ENCODE peak calls at places on chromosomes 6 and 20, in seven cellular contexts. H, E, T, J, L, I and M are unnamed samples.

GRCh38 chr6:132333639-132334516 is 67.4 kb downstream of the MOXD1 start:
- DNase-seq in I (no peak), J (no peak), L (no peak), H (peak; percentile 93), E (no peak), T (peak; percentile 61), M (peak; percentile 73)

GRCh38 chr20:31560094-31560899 is 44.8 kb upstream of the ID1 start:
- DNase-seq in H (peak; percentile 66), T (no peak), J (peak; percentile 68), L (peak; percentile 64), I (peak; percentile 65), E (peak; percentile 78), M (peak; percentile 87)

GRCh38 chr20:3716195-3716834 is 3.9 kb upstream of the SIGLEC1 start:
- DNase-seq in I (peak; percentile 76), T (no peak), J (peak; percentile 56), E (no peak), L (no peak), H (no peak), M (peak; percentile 77)

GRCh38 chr6:16803294-16804006 is 42.2 kb upstream of the ATXN1 start:
- DNase-seq in L (peak; percentile 60), T (no peak), I (peak; percentile 31), J (peak; percentile 33), E (no peak), H (peak; percentile 88), M (no peak)

GRCh38 chr20:50930139-50931047 is 844 bp downstream of the ADNP start:
- DNase-seq in T (peak; percentile 69), E (no peak), J (peak; percentile 53), H (no peak), L (peak; percentile 34), I (peak; percentile 64), M (peak; percentile 69)

GRCh38 chr6:34239893-34240292 is 3.2 kb downstream of the HMGA1 start:
- DNase-seq in I (no peak), H (no peak), T (peak; percentile 30), L (no peak), E (no peak), J (no peak), M (no peak)

GRCh38 chr6:170175644-170176620 is 114.9 kb downstream of the DLL1 start:
- DNase-seq in L (no peak), E (no peak), J (peak; percentile 76), I (no peak), H (no peak), T (peak; percentile 50), M (no peak)

GRCh38 chr20:46255440-46256104 is 52.7 kb downstream of the CDH22 start:
- DNase-seq in L (peak; percentile 45), J (peak; percentile 69), E (peak; percentile 86), H (peak; percentile 4), T (peak; percentile 73), I (no peak), M (no peak)

GRCh38 chr6:116476021-116476678 is 15.0 kb downstream of the CALHM6 start:
- DNase-seq in H (no peak), T (no peak), I (no peak), J (no peak), L (no peak), E (no peak), M (no peak)

GRCh38 chr6:169867751-169868191 is 116.3 kb downstream of the ERMARD start:
- DNase-seq in E (no peak), J (no peak), H (no peak), T (no peak), L (no peak), I (no peak), M (no peak)

GRCh38 chr6:157143171-157143884 is 180.0 kb downstream of the TMEM242 start:
- DNase-seq in H (peak; percentile 97), J (no peak), I (peak; percentile 41), E (no peak), L (no peak), T (no peak), M (no peak)

GRCh38 chr6:38610050-38610619 is 29.6 kb downstream of the BTBD9 start:
- DNase-seq in J (no peak), I (no peak), T (no peak), L (no peak), E (no peak), H (no peak), M (no peak)

GRCh38 chr6:13711384-13711725 is 280 bp downstream of the RANBP9 start:
- DNase-seq in J (no peak), L (no peak), H (peak; percentile 39), E (no peak), I (no peak), T (peak; percentile 76), M (no peak)

GRCh38 chr6:106574729-106575458 is 54.4 kb downstream of the RTN4IP1 start:
- DNase-seq in L (no peak), E (no peak), J (no peak), H (peak; percentile 84), T (no peak), I (peak; percentile 62), M (no peak)

GRCh38 chr20:46359233-46359751 is 47.1 kb downstream of the ELMO2 start:
- DNase-seq in L (no peak), H (no peak), E (no peak), J (no peak), I (no peak), T (no peak), M (no peak)

GRCh38 chr20:55159230-55159629 is 683.8 kb downstream of the DOK5 start:
- DNase-seq in T (no peak), I (no peak), H (peak; percentile 70), J (no peak), L (no peak), E (no peak), M (no peak)

GRCh38 chr20:63495771-63496403 is 3.0 kb downstream of the EEF1A2 start:
- DNase-seq in J (peak; percentile 75), L (peak; percentile 58), T (peak; percentile 71), E (peak; percentile 73), H (no peak), I (peak; percentile 88), M (peak; percentile 74)

GRCh38 chr20:48703511-48704219 is 124.1 kb downstream of the PREX1 start:
- DNase-seq in I (no peak), J (no peak), H (no peak), E (no peak), T (no peak), L (no peak), M (no peak)

GRCh38 chr6:163965426-163966348 is 551.2 kb downstream of the QKI start:
- DNase-seq in J (no peak), H (peak; percentile 65), T (no peak), I (no peak), E (no peak), L (peak; percentile 41), M (no peak)

GRCh38 chr20:17059465-17059864 is 167.4 kb upstream of the PCSK2 start:
- DNase-seq in H (peak; percentile 35), T (no peak), E (peak; percentile 32), J (no peak), L (no peak), I (no peak), M (no peak)

GRCh38 chr6:35916056-35916455 is 4.8 kb downstream of the SRPK1 start:
- DNase-seq in H (no peak), I (no peak), L (no peak), J (no peak), E (no peak), T (no peak), M (no peak)

GRCh38 chr6:169288591-169288990 is 34.9 kb upstream of the THBS2 start:
- DNase-seq in H (peak; percentile 73), J (no peak), E (no peak), L (peak; percentile 52), T (peak; percentile 85), I (no peak), M (no peak)

GRCh38 chr20:10581823-10582222 is 92.0 kb downstream of the JAG1 start:
- DNase-seq in H (no peak), T (no peak), I (no peak), L (no peak), J (no peak), E (no peak), M (no peak)

GRCh38 chr6:85347787-85348186 is 102.1 kb upstream of the NT5E start:
- DNase-seq in T (no peak), H (no peak), L (no peak), E (no peak), J (no peak), I (no peak), M (no peak)

GRCh38 chr6:85353012-85353411 is 96.9 kb upstream of the NT5E start:
- DNase-seq in J (no peak), E (no peak), T (no peak), I (no peak), H (no peak), L (no peak), M (no peak)

GRCh38 chr6:85344996-85345395 is 104.9 kb upstream of the NT5E start:
- DNase-seq in H (no peak), T (no peak), E (no peak), J (no peak), I (no peak), L (no peak), M (peak; percentile 39)

GRCh38 chr6:85346196-85346595 is 103.7 kb upstream of the NT5E start:
- DNase-seq in T (no peak), I (no peak), E (no peak), J (no peak), H (no peak), L (no peak), M (no peak)

GRCh38 chr6:85348643-85349042 is 101.2 kb upstream of the NT5E start:
- DNase-seq in E (no peak), T (no peak), I (no peak), J (no peak), H (no peak), L (no peak), M (no peak)
- TF ChIP-seq CTCF in E (no peak), T (no peak), I (no peak), J (no peak), H (no peak), L (no peak), M (no peak)

DNA sequence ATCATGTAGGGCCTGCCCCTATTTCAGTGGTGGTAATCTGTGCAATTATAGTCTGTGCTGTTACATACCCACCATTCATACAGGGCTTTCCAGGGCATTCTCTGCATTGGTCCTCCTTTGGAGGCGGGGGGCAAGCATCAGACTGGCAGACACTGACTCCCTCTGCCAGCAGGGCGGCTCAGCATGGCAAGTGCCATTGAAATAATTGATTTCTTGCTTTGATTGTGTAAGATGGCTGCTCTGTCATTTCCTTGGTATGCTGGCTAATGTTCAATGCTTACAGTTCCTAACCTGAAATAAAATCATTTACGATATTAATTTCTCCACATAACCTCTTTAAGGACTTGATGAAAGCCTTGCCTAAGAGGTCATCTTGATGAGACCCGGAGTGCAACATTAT is 387.1 kb downstream of the CDH4 start:
- DNase-seq in H (peak; percentile 30), T (no peak), L (no peak), I (no peak), E (no peak), J (no peak), M (no peak)
- H3K36me3 ChIP-seq in H (no peaks in the 10 kb centered on the region), T (no peaks in the 10 kb centered on the region), L (no peaks in the 10 kb centered on the region), I (no peaks in the 10 kb centered on the region), E (no peaks in the 10 kb centered on the region), J (no peaks in the 10 kb centered on the region), M (no peaks in the 10 kb centered on the region)

GRCh38 chr6:144335914-144336313 is 50.8 kb downstream of the UTRN start:
- DNase-seq in T (no peak), E (no peak), H (no peak), L (no peak), I (no peak), J (no peak), M (no peak)
- H3K4me1 ChIP-seq in T (peaks cover 80% of the 10 kb centered on the region), E (peaks cover 20% of the 10 kb centered on the region), H (peaks cover 10% of the 10 kb centered on the region), L (peaks cover 6% of the 10 kb centered on the region), I (peaks cover 5% of the 10 kb centered on the region), J (peaks cover 12% of the 10 kb centered on the region), M (peaks cover 53% of the 10 kb centered on the region)

DNA sequence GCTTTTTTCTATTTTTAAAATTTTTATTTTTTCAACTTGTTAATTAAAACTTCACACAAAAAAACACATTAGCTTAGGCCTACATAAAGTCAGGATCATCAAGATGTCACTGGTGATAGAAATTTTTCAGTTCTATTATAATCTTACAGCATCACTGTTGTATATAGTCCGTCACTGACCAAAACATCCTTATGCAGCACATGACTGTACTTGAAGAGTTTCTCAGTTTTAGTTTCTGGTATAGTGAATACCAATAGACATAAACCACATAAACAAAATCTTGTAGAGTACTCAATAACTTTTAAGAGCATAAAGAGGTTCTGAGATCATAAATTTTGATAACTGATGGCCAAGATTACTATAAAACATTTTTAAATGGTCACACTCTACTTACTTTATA is 71.8 kb downstream of the ASCC3 start:
- DNase-seq in T (no peak), J (no peak), L (no peak), I (no peak), H (no peak), E (no peak), M (no peak)
- TF ChIP-seq CTCF in T (no peak), J (no peak), L (no peak), I (no peak), H (no peak), E (no peak), M (no peak)